ENCODE peak calls at places on chromosomes 11 and 22, in four cellular contexts. Z, R, T and H are unnamed samples.

GRCh38 chr11:47642099-47642855 is at the start of gene MTCH2:
- DNase-seq in Z (peak; percentile 98), R (peak; percentile 94), T (peak; percentile 97), H (peak; percentile 88)

GRCh38 chr11:31818874-31819331 is 7.8 kb upstream of the PAX6 start:
- DNase-seq in Z (peak; percentile 39), R (no peak), T (no peak), H (no peak)

GRCh38 chr11:79092791-79093313 is 348.0 kb downstream of the TENM4 start:
- DNase-seq in Z (no peak), R (no peak), T (peak; percentile 90), H (no peak)

GRCh38 chr11:1303196-1303821 is 6.1 kb downstream of the TOLLIP start:
- DNase-seq in Z (peak; percentile 59), R (no peak), T (no peak), H (no peak)

GRCh38 chr11:126375726-126376125 is 20.2 kb downstream of the ST3GAL4 start:
- DNase-seq in Z (no peak), R (no peak), T (no peak), H (no peak)

GRCh38 chr11:125367710-125368109 is 128.4 kb downstream of the FEZ1 start:
- DNase-seq in Z (no peak), R (no peak), T (no peak), H (no peak)

GRCh38 chr11:62295504-62295903 is 3.4 kb downstream of the SCGB1D4 start:
- DNase-seq in Z (no peak), R (no peak), T (peak; percentile 25), H (no peak)

GRCh38 chr11:116563028-116563712 is 209.6 kb downstream of the BUD13 start:
- DNase-seq in Z (no peak), R (no peak), T (peak; percentile 7), H (no peak)

GRCh38 chr11:75533843-75534242 is 8.1 kb upstream of the GDPD5 start:
- DNase-seq in Z (no peak), R (no peak), T (no peak), H (no peak)

GRCh38 chr11:124946735-124947141 is 7.3 kb upstream of the CCDC15 start:
- DNase-seq in Z (no peak), R (no peak), T (no peak), H (no peak)

GRCh38 chr11:102110761-102111010 is 439 bp downstream of the YAP1 start:
- DNase-seq in Z (no peak), R (no peak), T (no peak), H (no peak)

GRCh38 chr11:102112654-102112926 is 2.3 kb downstream of the YAP1 start:
- DNase-seq in Z (no peak), R (no peak), T (no peak), H (no peak)

GRCh38 chr11:102111011-102111786 is 952 bp downstream of the YAP1 start:
- DNase-seq in Z (peak; percentile 50), R (no peak), T (peak; percentile 88), H (no peak)

GRCh38 chr11:102111787-102112653 is 1.8 kb downstream of the YAP1 start:
- DNase-seq in Z (no peak), R (no peak), T (peak; percentile 91), H (no peak)

DNA sequence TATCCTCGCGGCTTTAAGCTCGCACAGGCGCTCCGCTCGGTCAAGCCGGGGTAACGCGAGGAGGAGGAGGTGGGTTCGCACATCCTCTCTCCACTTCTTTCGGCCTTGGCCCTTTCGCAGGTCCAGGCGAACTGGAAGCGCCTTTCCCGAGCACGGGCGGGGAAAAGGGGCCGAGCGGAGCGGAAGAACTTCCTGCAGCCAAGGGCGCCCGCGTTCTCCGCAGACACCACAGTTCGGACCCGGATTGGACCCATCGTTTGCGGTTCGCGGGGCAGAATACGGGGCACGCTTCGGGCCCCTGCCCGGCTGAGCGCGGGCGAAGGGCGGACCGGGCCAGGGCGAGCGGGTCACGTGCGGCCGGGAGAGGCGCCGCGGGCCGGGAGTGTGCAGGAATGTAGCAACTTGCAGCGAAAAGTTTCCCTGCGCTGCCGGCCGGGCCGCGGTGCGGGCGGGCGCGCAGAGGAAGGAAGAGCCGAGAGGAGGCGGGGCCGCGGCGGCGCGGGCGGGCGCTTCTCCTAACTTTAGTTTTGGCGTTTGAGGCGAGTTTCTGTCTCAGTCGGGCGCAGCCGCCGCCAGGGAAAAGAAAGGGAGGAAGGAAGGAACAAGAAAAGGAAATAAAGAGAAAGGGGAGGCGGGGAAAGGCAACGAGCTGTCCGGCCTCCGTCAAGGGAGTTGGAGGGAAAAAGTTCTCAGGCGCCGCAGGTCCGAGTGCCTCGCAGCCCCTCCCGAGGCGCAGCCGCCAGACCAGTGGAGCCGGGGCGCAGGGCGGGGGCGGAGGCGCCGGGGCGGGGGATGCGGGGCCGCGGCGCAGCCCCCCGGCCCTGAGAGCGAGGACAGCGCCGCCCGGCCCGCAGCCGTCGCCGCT is at the start of gene YAP1:
- DNase-seq in Z (peak; percentile 72), R (peak; percentile 32), T (peak; percentile 96), H (no peak)
- H3K27ac ChIP-seq in Z (peak within 1 kb of the TSS; percentile 97), R (no peak within 1 kb of the TSS), T (peak within 1 kb of the TSS; percentile 99), H (no peak within 1 kb of the TSS)

DNA sequence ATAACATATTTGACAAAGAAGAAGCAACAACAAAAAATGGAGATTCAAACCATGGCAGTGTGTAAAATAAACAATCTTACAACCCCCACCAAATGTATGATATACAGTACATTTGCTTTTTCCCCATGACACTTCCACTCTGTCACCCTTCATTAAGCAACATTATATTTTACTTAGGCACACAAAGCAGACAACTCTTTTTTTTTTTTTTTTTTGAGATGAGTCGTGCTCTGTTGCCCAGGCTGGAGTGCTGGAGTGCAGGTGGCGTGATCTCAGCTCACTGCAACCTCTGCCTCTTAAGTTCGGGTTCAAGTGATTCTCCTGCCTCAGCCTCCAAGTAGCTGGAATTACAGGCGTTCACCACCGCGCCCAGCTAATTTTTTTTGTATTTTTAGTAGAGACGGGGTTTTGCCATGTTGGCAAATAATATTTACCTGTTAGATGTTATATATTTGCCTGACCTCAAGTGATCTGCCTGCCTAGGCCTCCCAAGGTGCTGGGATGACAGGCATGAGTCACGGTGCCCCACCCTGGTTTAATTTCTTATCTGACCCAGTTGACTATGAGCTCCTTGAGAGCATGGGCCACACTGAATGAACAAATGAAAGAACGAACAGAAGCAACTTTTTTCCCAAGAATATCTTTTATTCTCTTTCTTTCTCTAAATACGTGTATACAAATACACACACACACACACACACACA is 5.5 kb upstream of the PCF11 start:
- DNase-seq in Z (no peak), R (no peak), T (no peak), H (no peak)
- H3K4me3 ChIP-seq in Z (no peak overlapping the region), R (no peak overlapping the region), T (no peak overlapping the region), H (no peak overlapping the region)

GRCh38 chr22:47228767-47229166 is 466.3 kb downstream of the TBC1D22A start:
- DNase-seq in Z (no peak), R (no peak), T (no peak), H (no peak)

GRCh38 chr22:47232753-47233152 is 470.3 kb downstream of the TBC1D22A start:
- DNase-seq in Z (no peak), R (no peak), T (no peak), H (no peak)

GRCh38 chr22:47233316-47234243 is 471.1 kb downstream of the TBC1D22A start:
- DNase-seq in Z (no peak), R (no peak), T (no peak), H (no peak)

GRCh38 chr22:47232197-47232596 is 469.7 kb downstream of the TBC1D22A start:
- DNase-seq in Z (no peak), R (no peak), T (no peak), H (no peak)

DNA sequence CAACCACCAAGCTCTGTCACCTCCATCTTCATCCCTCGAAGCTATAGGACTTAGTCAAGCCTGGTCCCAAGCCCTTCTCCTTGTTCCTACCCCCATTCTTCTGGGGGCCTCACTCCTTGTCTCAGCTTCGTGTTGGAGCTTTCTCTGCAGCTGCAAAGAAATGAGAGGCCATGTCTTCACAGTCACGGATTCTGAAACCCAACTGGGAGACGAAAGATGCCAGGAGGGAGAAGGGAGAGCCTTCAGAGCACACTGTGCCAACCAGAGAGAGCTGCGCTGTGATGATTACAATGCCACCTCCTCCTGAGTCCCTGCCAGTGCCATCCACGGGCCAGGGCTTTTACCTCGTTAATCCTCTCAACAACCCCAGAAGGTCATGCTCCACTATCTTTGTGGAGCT is 469.3 kb downstream of the TBC1D22A start:
- DNase-seq in Z (no peak), R (no peak), T (no peak), H (no peak)
- H3K9me3 ChIP-seq in Z (no peaks in the 10 kb centered on the region), R (no peaks in the 10 kb centered on the region), T (peaks cover 21% of the 10 kb centered on the region), H (peaks cover 23% of the 10 kb centered on the region)

GRCh38 chr11:4146070-4146764 is 51.6 kb downstream of the RRM1 start:
- DNase-seq in Z (no peak), R (no peak), T (no peak), H (no peak)
- H3K27ac ChIP-seq in Z (no peak overlapping the region), R (no peak overlapping the region), T (no peak overlapping the region), H (no peak overlapping the region)

GRCh38 chr22:22528780-22529179 is 8.7 kb upstream of the ZNF280A start:
- DNase-seq in Z (no peak), R (no peak), T (no peak), H (no peak)

GRCh38 chr22:22533417-22533816 is 13.3 kb upstream of the ZNF280A start:
- DNase-seq in Z (no peak), R (no peak), T (no peak), H (no peak)

GRCh38 chr22:22534604-22535415 is 14.7 kb upstream of the ZNF280A start:
- DNase-seq in Z (no peak), R (no peak), T (no peak), H (no peak)

GRCh38 chr22:22533863-22534262 is 13.8 kb upstream of the ZNF280A start:
- DNase-seq in Z (no peak), R (no peak), T (no peak), H (no peak)

DNA sequence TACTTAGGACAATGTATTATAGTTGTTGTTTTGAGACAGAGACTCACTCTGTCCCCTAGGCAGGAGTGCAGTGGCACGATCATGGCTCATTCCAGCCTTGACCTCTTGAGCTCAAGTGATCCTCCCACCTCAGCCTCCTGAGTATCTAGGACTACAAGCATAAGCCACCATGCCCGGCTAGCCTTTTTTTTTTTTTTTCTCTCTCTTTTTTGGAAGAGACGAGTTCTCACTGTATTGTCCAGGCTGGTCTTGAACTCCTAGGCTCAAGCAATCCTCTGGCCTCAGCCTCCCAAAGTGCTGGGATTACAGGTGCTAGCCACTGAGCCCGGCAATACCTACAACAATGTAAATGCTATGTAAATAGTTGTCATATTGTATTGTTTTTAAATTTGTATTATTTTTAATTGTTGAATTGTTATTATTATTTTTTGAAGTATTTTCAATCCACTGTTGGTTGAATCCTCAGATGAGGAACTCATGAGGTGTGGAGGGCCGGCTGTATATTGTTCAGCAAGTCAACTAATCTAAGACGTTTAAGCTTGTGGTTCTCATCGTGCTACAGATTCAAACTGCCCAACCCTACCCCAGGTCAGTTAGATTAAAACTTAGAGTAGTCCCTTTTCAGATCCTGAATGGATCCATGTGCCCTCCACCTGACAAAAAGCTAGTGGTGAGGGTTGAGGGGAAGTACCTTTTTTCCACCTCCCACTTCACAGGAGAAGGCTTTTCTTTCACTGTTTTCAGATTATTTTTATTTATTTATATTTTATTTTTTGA is 11.9 kb upstream of the ZNF280A start:
- DNase-seq in Z (no peak), R (no peak), T (no peak), H (no peak)
- H3K4me3 ChIP-seq in Z (no peak overlapping the region), R (no peak overlapping the region), T (no peak overlapping the region), H (no peak overlapping the region)

GRCh38 chr11:50278756-50279155 is 246.1 kb downstream of the OR4C45 start:
- DNase-seq in Z (no peak), R (no peak), T (no peak), H (no peak)
- H3K9me3 ChIP-seq in Z (no peaks in the 10 kb centered on the region), R (no peaks in the 10 kb centered on the region), T (peaks cover 12% of the 10 kb centered on the region), H (peaks cover 3% of the 10 kb centered on the region)

GRCh38 chr22:38255697-38256096 is 17.1 kb downstream of the TMEM184B start:
- DNase-seq in Z (no peak), R (no peak), T (no peak), H (no peak)
- H3K27ac ChIP-seq in Z (no peak overlapping the region), R (no peak overlapping the region), T (no peak overlapping the region), H (no peak overlapping the region)